ENCODE peak calls at places on chromosomes 6 and 20, in ten cellular contexts. J is endodermal cell, N is right cardiac atrium, B is colonic mucosa, G is PC-3, E is psoas muscle, H is stomach, M is kidney, A is mammary epithelial cell, W is H1. C is an unnamed sample. For H3K4me1, the result is how much of the 10 kb centered on the place peaks cover.

GRCh38 chr20:53899351-53900167 is 170.8 kb downstream of the BCAS1 start:
- DNase-seq in J (no peak), N (no peak), B (peak), G (peak), E (no peak), H (peak), M (no peak), A (peak), W (no peak), C (peak)

GRCh38 chr6:163731215-163732013 is 316.9 kb downstream of the QKI start:
- DNase-seq in J (no peak), N (no peak), B (no peak), G (no peak), E (no peak), H (no peak), M (no peak), A (no peak), W (no peak), C (peak)

GRCh38 chr20:37359836-37360235 is 13.9 kb downstream of the SRC start:
- DNase-seq in J (peak), N (no peak), B (no peak), G (no peak), E (no peak), H (no peak), M (no peak), A (no peak), W (no peak), C (no peak)

GRCh38 chr6:111809264-111809663 is 64.0 kb downstream of the FYN start:
- DNase-seq in J (no peak), N (no peak), B (no peak), G (no peak), E (no peak), H (no peak), M (no peak), A (no peak), W (no peak), C (no peak)

GRCh38 chr20:13200767-13201500 is 20.1 kb upstream of the ISM1 start:
- DNase-seq in J (peak), N (no peak), B (no peak), G (no peak), E (no peak), H (no peak), M (no peak), A (no peak), W (no peak), C (no peak)

GRCh38 chr20:46512943-46513844 is at the start of gene ZNF334:
- DNase-seq in J (peak), N (peak), B (peak), G (peak), E (peak), H (peak), M (peak), A (peak), W (peak), C (peak)

GRCh38 chr20:40254023-40254772 is 434.8 kb downstream of the MAFB start:
- DNase-seq in J (no peak), N (no peak), B (no peak), G (no peak), E (no peak), H (no peak), M (no peak), A (no peak), W (no peak), C (no peak)

GRCh38 chr6:144104898-144105487 is 9.6 kb upstream of the SF3B5 start:
- DNase-seq in J (no peak), N (no peak), B (peak), G (peak), E (no peak), H (no peak), M (no peak), A (peak), W (no peak), C (no peak)

GRCh38 chr20:61218886-61219480 is 33.1 kb upstream of the CDH4 start:
- DNase-seq in J (no peak), N (no peak), B (no peak), G (no peak), E (no peak), H (no peak), M (no peak), A (no peak), W (no peak), C (no peak)

GRCh38 chr20:49318091-49318429 is 40.2 kb upstream of the ZNFX1 start:
- DNase-seq in J (no peak), N (no peak), B (no peak), G (no peak), E (no peak), H (no peak), M (no peak), A (no peak), W (no peak), C (no peak)

GRCh38 chr20:46990811-46991567 is 96.3 kb downstream of the EYA2 start:
- DNase-seq in J (peak), N (no peak), B (no peak), G (no peak), E (no peak), H (no peak), M (no peak), A (no peak), W (no peak), C (peak)

GRCh38 chr6:26195376-26195923 is 108.2 kb downstream of the HFE start:
- DNase-seq in J (peak), N (peak), B (peak), G (peak), E (peak), H (peak), M (peak), A (peak), W (no peak), C (peak)

GRCh38 chr6:159376443-159377182 is 207.4 kb downstream of the FNDC1 start:
- DNase-seq in J (no peak), N (no peak), B (no peak), G (no peak), E (no peak), H (no peak), M (no peak), A (no peak), W (no peak), C (no peak)

GRCh38 chr20:12058201-12058600 is 140.5 kb downstream of the BTBD3 start:
- DNase-seq in J (no peak), N (no peak), B (no peak), G (no peak), E (no peak), H (no peak), M (no peak), A (no peak), W (no peak), C (no peak)

GRCh38 chr6:83124553-83124952 is 57.1 kb downstream of the DOP1A start:
- DNase-seq in J (no peak), N (no peak), B (no peak), G (no peak), E (no peak), H (no peak), M (no peak), A (no peak), W (no peak), C (no peak)

GRCh38 chr6:157219201-157220200 is 103.8 kb downstream of the TMEM242 start:
- DNase-seq in J (peak), N (peak), B (peak), G (peak), E (no peak), H (no peak), M (peak), A (no peak), W (no peak), C (peak)

GRCh38 chr6:15464211-15464725 is 198.6 kb downstream of the DTNBP1 start:
- DNase-seq in J (peak), N (no peak), B (peak), G (peak), E (peak), H (peak), M (no peak), A (no peak), W (peak), C (no peak)

GRCh38 chr6:118316796-118317384 is 231.2 kb upstream of the PLN start:
- DNase-seq in J (no peak), N (no peak), B (no peak), G (no peak), E (no peak), H (no peak), M (no peak), A (no peak), W (no peak), C (no peak)

GRCh38 chr6:127554435-127555006 is 22.5 kb upstream of the C6orf58 start:
- DNase-seq in J (peak), N (no peak), B (no peak), G (peak), E (no peak), H (peak), M (no peak), A (peak), W (no peak), C (no peak)

GRCh38 chr6:122651031-122651430 is 40.8 kb downstream of the PKIB start:
- DNase-seq in J (no peak), N (no peak), B (no peak), G (no peak), E (no peak), H (no peak), M (no peak), A (no peak), W (no peak), C (no peak)

GRCh38 chr20:62266340-62266739 is 28.0 kb downstream of the OSBPL2 start:
- DNase-seq in J (no peak), N (no peak), B (no peak), G (peak), E (no peak), H (no peak), M (no peak), A (no peak), W (no peak), C (no peak)

GRCh38 chr6:33549196-33549595 is 30.9 kb downstream of the BAK1 start:
- DNase-seq in J (no peak), N (no peak), B (no peak), G (no peak), E (no peak), H (no peak), M (no peak), A (no peak), W (no peak), C (no peak)

GRCh38 chr20:32458837-32459220 is 100.7 kb downstream of the ASXL1 start:
- DNase-seq in J (no peak), N (peak), B (no peak), G (no peak), E (no peak), H (no peak), M (peak), A (no peak), W (no peak), C (no peak)

GRCh38 chr6:76992553-76992952 is 470.7 kb downstream of the HTR1B start:
- DNase-seq in J (no peak), N (no peak), B (no peak), G (no peak), E (no peak), H (no peak), M (no peak), A (no peak), W (no peak), C (no peak)

GRCh38 chr6:44260451-44261297 is 3.3 kb upstream of the SLC35B2 start:
- DNase-seq in J (no peak), N (no peak), B (no peak), G (no peak), E (peak), H (no peak), M (no peak), A (no peak), W (no peak), C (peak)

GRCh38 chr6:157905590-157906337 is 75.9 kb upstream of the SYNJ2 start:
- DNase-seq in J (peak), N (no peak), B (no peak), G (no peak), E (no peak), H (no peak), M (no peak), A (no peak), W (no peak), C (no peak)

GRCh38 chr6:35745480-35745879 is 8.6 kb downstream of the ARMC12 start:
- DNase-seq in J (no peak), N (no peak), B (no peak), G (no peak), E (no peak), H (no peak), M (no peak), A (no peak), W (no peak), C (no peak)

GRCh38 chr20:40931348-40932044 is 97.1 kb upstream of the TOP1 start:
- DNase-seq in J (no peak), N (no peak), B (no peak), G (no peak), E (no peak), H (no peak), M (no peak), A (no peak), W (no peak), C (no peak)

GRCh38 chr6:129014302-129014701 is 131.4 kb downstream of the LAMA2 start:
- DNase-seq in J (no peak), N (no peak), B (no peak), G (no peak), E (no peak), H (no peak), M (no peak), A (no peak), W (no peak), C (no peak)

GRCh38 chr6:35392111-35392702 is 49.8 kb downstream of the PPARD start:
- DNase-seq in J (no peak), N (peak), B (peak), G (peak), E (no peak), H (peak), M (peak), A (peak), W (no peak), C (no peak)

GRCh38 chr20:58401123-58401639 is 12.2 kb downstream of the VAPB start:
- DNase-seq in J (no peak), N (no peak), B (no peak), G (no peak), E (no peak), H (no peak), M (no peak), A (no peak), W (no peak), C (no peak)
- H3K4me1 ChIP-seq in J (under half), N (under half), B (under half), G (under half), E (under half), H (half or more), M (under half), A (under half), W (under half), C (half or more)

GRCh38 chr20:34824861-34825529 is 456 bp downstream of the NCOA6 start:
- DNase-seq in J (peak), N (peak), B (peak), G (peak), E (peak), H (peak), M (peak), A (peak), W (peak), C (peak)

GRCh38 chr20:34829191-34829590 is 3.7 kb upstream of the NCOA6 start:
- DNase-seq in J (no peak), N (no peak), B (no peak), G (no peak), E (no peak), H (no peak), M (no peak), A (no peak), W (no peak), C (no peak)

GRCh38 chr20:34825530-34826362 is at the start of gene NCOA6:
- DNase-seq in J (peak), N (peak), B (peak), G (peak), E (peak), H (peak), M (peak), A (peak), W (peak), C (peak)

GRCh38 chr20:34820805-34821578 is 4.5 kb downstream of the NCOA6 start:
- DNase-seq in J (no peak), N (no peak), B (no peak), G (no peak), E (no peak), H (no peak), M (no peak), A (no peak), W (no peak), C (no peak)

GRCh38 chr20:34824026-34824860 is 1.2 kb downstream of the NCOA6 start:
- DNase-seq in J (peak), N (peak), B (peak), G (peak), E (peak), H (peak), M (peak), A (peak), W (peak), C (peak)
- H3K4me1 ChIP-seq in J (under half), N (under half), B (under half), G (under half), E (under half), H (half or more), M (under half), A (under half), W (under half), C (under half)

DNA sequence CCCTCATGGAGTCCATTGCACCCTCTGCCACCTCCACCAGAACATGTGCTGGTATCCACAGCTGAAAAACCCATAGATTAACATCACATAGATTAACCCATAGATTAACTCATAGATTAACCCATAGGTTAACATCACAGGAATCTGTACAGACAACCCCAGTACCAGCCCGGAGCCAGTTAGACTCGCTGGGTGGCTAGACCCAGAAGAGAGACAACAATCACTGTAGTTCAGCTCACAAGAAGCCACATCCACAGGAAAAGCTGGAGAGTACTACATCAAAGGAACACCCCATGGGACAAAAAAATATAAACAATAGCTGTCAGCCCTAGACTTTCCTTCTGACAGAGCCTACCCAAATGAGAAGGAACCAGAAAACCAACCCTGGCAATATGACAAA is 25.1 kb downstream of the SERPINB9 start:
- DNase-seq in J (peak), N (no peak), B (no peak), G (peak), E (no peak), H (no peak), M (no peak), A (no peak), W (no peak), C (no peak)
- H3K4me1 ChIP-seq in J (under half), N (under half), B (under half), G (under half), E (under half), H (under half), M (under half), A (under half), W (under half), C (half or more)

GRCh38 chr20:25252686-25253421 is 5.0 kb downstream of the PYGB start:
- DNase-seq in J (peak), N (no peak), B (peak), G (peak), E (no peak), H (no peak), M (no peak), A (peak), W (no peak), C (no peak)
- H3K4me1 ChIP-seq in J (under half), N (under half), B (under half), G (under half), E (under half), H (half or more), M (under half), A (under half), W (under half), C (under half)

DNA sequence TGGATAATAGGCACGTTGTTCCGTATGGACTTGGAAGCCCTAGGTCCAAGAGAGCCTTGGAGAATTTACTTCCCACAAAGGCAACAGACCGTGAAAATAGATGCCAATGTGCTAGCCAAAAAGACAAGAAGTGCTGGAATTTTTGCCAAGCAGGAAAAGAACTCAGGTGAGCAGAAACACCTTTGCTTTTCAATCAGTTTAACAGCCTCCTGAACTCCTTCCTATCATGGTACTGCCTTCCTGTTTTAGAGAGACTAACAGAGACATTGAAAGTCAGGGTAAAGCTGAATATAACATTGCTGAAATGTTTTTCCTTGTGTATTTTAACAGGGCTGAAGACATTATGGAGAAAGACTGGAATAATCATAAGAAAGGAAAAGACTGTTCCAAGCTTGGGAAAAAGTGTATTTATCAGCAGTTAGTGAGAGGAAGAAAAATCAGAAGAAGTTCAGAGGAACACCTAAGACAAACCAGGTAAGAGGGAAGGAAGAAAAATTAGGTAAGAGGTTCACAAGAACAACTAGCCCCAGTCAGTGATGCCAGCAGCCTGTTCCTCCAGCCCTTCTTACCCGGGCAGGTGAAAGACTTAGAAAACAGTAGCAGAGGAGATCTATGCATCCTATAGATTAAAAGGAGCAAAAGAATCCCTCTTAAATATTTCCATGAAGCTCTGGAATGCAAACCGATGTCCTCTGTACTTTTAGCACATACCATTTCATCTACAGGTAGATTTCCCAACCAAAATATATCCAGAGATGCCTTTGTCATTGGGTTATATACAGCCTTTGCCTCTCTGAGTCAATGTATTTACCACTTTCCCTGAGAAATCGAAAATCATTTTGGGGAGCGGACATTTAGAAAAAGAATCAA is 4.0 kb downstream of the EDN1 start:
- DNase-seq in J (no peak), N (no peak), B (no peak), G (no peak), E (no peak), H (no peak), M (no peak), A (no peak), W (no peak), C (no peak)
- H3K4me1 ChIP-seq in J (under half), N (under half), B (under half), G (half or more), E (under half), H (under half), M (under half), A (under half), W (under half), C (under half)

GRCh38 chr6:49909508-49910047 is 43.2 kb upstream of the CRISP1 start:
- DNase-seq in J (no peak), N (no peak), B (no peak), G (no peak), E (no peak), H (no peak), M (no peak), A (no peak), W (no peak), C (no peak)
- H3K4me1 ChIP-seq in J (under half), N (under half), B (under half), G (under half), E (under half), H (under half), M (under half), A (under half), W (under half), C (under half)

GRCh38 chr6:106163966-106164877 is 78.1 kb downstream of the PRDM1 start:
- DNase-seq in J (no peak), N (no peak), B (no peak), G (no peak), E (peak), H (no peak), M (no peak), A (no peak), W (no peak), C (peak)
- H3K4me1 ChIP-seq in J (under half), N (under half), B (under half), G (under half), E (under half), H (under half), M (under half), A (under half), W (under half), C (under half)

GRCh38 chr6:95413789-95414188 is 163.5 kb upstream of the MANEA start:
- DNase-seq in J (no peak), N (no peak), B (no peak), G (no peak), E (no peak), H (no peak), M (no peak), A (no peak), W (no peak), C (no peak)
- H3K4me1 ChIP-seq in J (under half), N (under half), B (under half), G (under half), E (under half), H (under half), M (under half), A (under half), W (under half), C (under half)